ENCODE peak calls at places on chromosomes 11 and 22, in eight cellular contexts. E is stimulated activated CD4-positive, alpha-beta T cell treated with anti-CD3 and anti-CD28 coated beads, Interleukin-1b, Interleukin-23, amount 100 ng/mL, for 24 hours; I is HEK293T; N is NCI-H1092 treated with DMSO at 0.1 percent for 48 hours; F is GM13977; A is heart right ventricle; U is GM12892; T is epithelial cell of proximal tubule. V is an unnamed sample.

GRCh38 chr11:76644591-76644990 is 26.0 kb downstream of the LRRC32 start:
- DNase-seq in A (no peak), U (no peak), N (no peak), E (no peak), I (no peak), F (no peak), T (no peak), V (no peak)

GRCh38 chr22:49373801-49374226 is 453.9 kb downstream of the BRD1 start:
- DNase-seq in N (no peak), A (no peak), E (no peak), U (no peak), F (no peak), I (no peak), T (no peak), V (no peak)

GRCh38 chr22:33869946-33870345 is 50.3 kb downstream of the LARGE1 start:
- DNase-seq in I (no peak), A (no peak), N (no peak), E (no peak), F (no peak), U (no peak), T (no peak), V (no peak)

GRCh38 chr11:37505406-37505805 is 907.4 kb upstream of the RAG2 start:
- DNase-seq in F (no peak), U (no peak), N (no peak), A (no peak), E (no peak), T (no peak), I (no peak), V (no peak)

GRCh38 chr11:2779499-2779980 is 79.7 kb upstream of the KCNQ1OT1 start:
- DNase-seq in I (no peak), E (no peak), F (no peak), T (no peak), A (peak), U (peak), N (no peak), V (no peak)

GRCh38 chr11:115660072-115660805 is 156.0 kb upstream of the CADM1 start:
- DNase-seq in A (no peak), N (no peak), E (no peak), I (no peak), T (no peak), U (no peak), F (no peak), V (no peak)

GRCh38 chr22:31695423-31695822 is 33.4 kb upstream of the PISD start:
- DNase-seq in F (no peak), T (no peak), U (no peak), E (no peak), N (no peak), A (no peak), I (no peak), V (no peak)

GRCh38 chr22:29128891-29129643 is 56.2 kb downstream of the KREMEN1 start:
- DNase-seq in T (no peak), A (no peak), E (no peak), N (no peak), F (no peak), U (no peak), I (no peak), V (no peak)

GRCh38 chr11:125745979-125746378 is at the start of gene PATE1:
- DNase-seq in I (no peak), U (no peak), N (no peak), A (no peak), T (no peak), E (no peak), F (no peak), V (no peak)

GRCh38 chr11:9754041-9754471 is 90.2 kb downstream of the SWAP70 start:
- DNase-seq in A (no peak), F (no peak), E (no peak), I (no peak), U (no peak), T (peak), N (no peak), V (no peak)

GRCh38 chr22:37283393-37283937 is 1.2 kb downstream of the CYTH4 start:
- DNase-seq in E (peak), N (no peak), T (no peak), F (no peak), I (no peak), A (no peak), U (no peak), V (no peak)